ENCODE peak calls at places on chromosomes 5 and 9, in four cellular contexts. L is tibial nerve, S is upper lobe of right lung, D is brain microvascular endothelial cell. W is an unnamed sample.

GRCh38 chr9:133188006-133188842 is 20.8 kb downstream of the OBP2B start:
- DNase-seq in D (no peak), L (no peak), S (peak), W (peak)

GRCh38 chr5:108687599-108688220 is 60.0 kb upstream of the FER start:
- DNase-seq in L (no peak), S (no peak), D (no peak), W (peak)

GRCh38 chr9:83441390-83441789 is 96.8 kb downstream of the FRMD3 start:
- DNase-seq in D (no peak), S (no peak), L (peak), W (no peak)

GRCh38 chr5:135189024-135189423 is 155.0 kb upstream of the PITX1 start:
- DNase-seq in S (no peak), D (no peak), L (no peak), W (no peak)

GRCh38 chr5:91357806-91358205 is 25.3 kb downstream of the ARRDC3 start:
- DNase-seq in L (no peak), S (no peak), D (no peak), W (peak)

GRCh38 chr9:109759584-109759983 is 20.4 kb upstream of the PALM2AKAP2 start:
- DNase-seq in L (no peak), S (no peak), D (no peak), W (no peak)

GRCh38 chr9:108551030-108551964 is 304.5 kb downstream of the ACTL7B start:
- DNase-seq in D (peak), L (no peak), S (no peak), W (peak)

GRCh38 chr9:135959814-135960213 is 1.4 kb downstream of the UBAC1 start:
- DNase-seq in D (no peak), S (no peak), L (no peak), W (no peak)

GRCh38 chr9:134031783-134032182 is 6.5 kb downstream of the BRD3OS start:
- DNase-seq in S (no peak), L (no peak), D (no peak), W (no peak)

GRCh38 chr5:181051841-181052525 is 11.9 kb downstream of the BTNL9 start:
- DNase-seq in D (no peak), S (no peak), L (no peak), W (no peak)

GRCh38 chr5:126720369-126720768 is 56.6 kb upstream of the LMNB1 start:
- DNase-seq in L (no peak), D (no peak), S (no peak), W (no peak)

GRCh38 chr9:72949918-72950325 is 2.9 kb downstream of the ALDH1A1 start:
- DNase-seq in S (no peak), L (no peak), D (no peak), W (no peak)

GRCh38 chr9:16964228-16964627 is 93.8 kb upstream of the BNC2 start:
- DNase-seq in L (no peak), S (no peak), D (peak), W (peak)

GRCh38 chr9:125025584-125025983 is 84.7 kb upstream of the GOLGA1 start:
- DNase-seq in L (no peak), S (no peak), D (no peak), W (no peak)

GRCh38 chr5:169595172-169595820 is 11.7 kb downstream of the SPDL1 start:
- DNase-seq in L (no peak), D (no peak), S (no peak), W (no peak)

GRCh38 chr9:136947955-136948510 is 3.0 kb downstream of the C8G start:
- DNase-seq in S (peak), D (no peak), L (no peak), W (peak)

GRCh38 chr5:180611140-180611850 is 20.0 kb upstream of the SCGB3A1 start:
- DNase-seq in L (no peak), D (no peak), S (no peak), W (no peak)

GRCh38 chr5:80231243-80231642 is 24.6 kb downstream of the SERINC5 start:
- DNase-seq in D (peak), S (no peak), L (no peak), W (peak)

GRCh38 chr5:54390015-54390414 is 65.5 kb upstream of the HSPB3 start:
- DNase-seq in S (no peak), D (peak), L (peak), W (peak)

GRCh38 chr9:119596703-119597102 is 227.5 kb upstream of the BRINP1 start:
- DNase-seq in D (no peak), S (no peak), L (no peak), W (no peak)

GRCh38 chr9:78038620-78039300 is 7.1 kb upstream of the GNAQ start:
- DNase-seq in S (no peak), D (no peak), L (no peak), W (no peak)

GRCh38 chr9:72971411-72971810 is 18.6 kb upstream of the ALDH1A1 start:
- DNase-seq in S (no peak), D (no peak), L (no peak), W (no peak)

GRCh38 chr9:6897207-6897822 is 139.5 kb downstream of the KDM4C start:
- DNase-seq in L (no peak), D (no peak), S (no peak), W (no peak)

GRCh38 chr9:23557691-23558090 is 268.3 kb downstream of the ELAVL2 start:
- DNase-seq in L (no peak), D (no peak), S (no peak), W (no peak)

GRCh38 chr5:16712600-16712999 is 95.8 kb upstream of the RETREG1 start:
- DNase-seq in S (no peak), L (no peak), D (no peak), W (no peak)

GRCh38 chr9:84296146-84296843 is 44.3 kb downstream of the SLC28A3 start:
- DNase-seq in S (no peak), D (peak), L (no peak), W (peak)

GRCh38 chr9:96490534-96491078 is 40.6 kb downstream of the HABP4 start:
- DNase-seq in S (no peak), L (no peak), D (no peak), W (no peak)

GRCh38 chr5:16742938-16743337 is 126.1 kb upstream of the RETREG1 start:
- DNase-seq in S (no peak), D (peak), L (no peak), W (peak)

GRCh38 chr9:110081395-110081794 is 126.6 kb downstream of the C9orf152 start:
- DNase-seq in S (no peak), D (peak), L (no peak), W (peak)

GRCh38 chr9:101465330-101465915 is 29.8 kb upstream of the ALDOB start:
- DNase-seq in D (peak), S (no peak), L (peak), W (peak)

GRCh38 chr9:99785010-99785590 is 36.6 kb upstream of the NR4A3 start:
- DNase-seq in D (no peak), L (no peak), S (no peak), W (no peak)

GRCh38 chr9:8895498-8896224 is 1096.1 kb upstream of the DMAC1 start:
- DNase-seq in L (peak), S (no peak), D (peak), W (peak)

GRCh38 chr9:126722922-126723806 is 81.7 kb upstream of the ZBTB43 start:
- DNase-seq in L (peak), D (no peak), S (no peak), W (peak)

GRCh38 chr5:149831492-149831891 is 101.4 kb downstream of the PPARGC1B start:
- DNase-seq in S (no peak), D (peak), L (no peak), W (no peak)

GRCh38 chr5:7794301-7794700 is 56.6 kb downstream of the CFAP90 start:
- DNase-seq in D (no peak), L (no peak), S (no peak), W (no peak)

GRCh38 chr5:61910771-61911170 is 395.2 kb upstream of the KIF2A start:
- DNase-seq in S (no peak), L (no peak), D (no peak), W (no peak)

GRCh38 chr5:131996210-131997025 is 15.0 kb downstream of the ACSL6 start:
- DNase-seq in D (no peak), S (peak), L (no peak), W (no peak)

DNA sequence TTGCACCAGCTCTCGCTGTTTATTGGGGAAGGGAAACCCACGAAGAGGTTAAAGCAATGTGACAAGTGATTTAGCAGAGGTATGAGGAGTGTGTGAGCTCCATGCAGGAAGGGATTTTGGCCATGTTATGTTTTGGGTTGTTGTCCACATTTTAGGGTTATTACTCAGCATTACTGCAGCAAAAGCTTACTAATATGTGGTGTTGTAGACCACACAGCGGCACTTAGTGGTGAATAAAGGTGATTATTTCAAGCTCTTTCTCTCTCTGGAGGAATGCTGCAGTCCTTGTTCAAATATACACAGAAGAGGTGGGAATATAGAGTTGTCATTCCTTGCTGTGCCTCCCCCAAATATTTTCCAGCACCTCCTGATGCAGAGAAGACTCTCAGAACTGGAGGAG is 29.7 kb upstream of the AKNA start:
- DNase-seq in L (no peak), D (peak), S (no peak), W (peak)
- TF ChIP-seq CTCF in L (no peak), D (no peak), S (no peak), W (peak)

GRCh38 chr9:2991292-2991691 is 147.4 kb upstream of the PUM3 start:
- DNase-seq in S (no peak), L (no peak), D (no peak), W (peak)
- TF ChIP-seq CTCF in S (no peak), L (no peak), D (peak), W (peak)

GRCh38 chr5:171927345-171927941 is 79.0 kb downstream of the FBXW11 start:
- DNase-seq in S (no peak), D (no peak), L (no peak), W (peak)
- TF ChIP-seq CTCF in S (no peak), D (peak), L (no peak), W (peak)

GRCh38 chr9:18910858-18911257 is 122.2 kb downstream of the SAXO1 start:
- DNase-seq in L (no peak), S (no peak), D (peak), W (no peak)
- TF ChIP-seq CTCF in L (no peak), S (no peak), D (peak), W (no peak)

GRCh38 chr5:151236888-151237287 is 13.0 kb upstream of the CCDC69 start:
- DNase-seq in S (no peak), L (no peak), D (no peak), W (no peak)

GRCh38 chr5:151238303-151238741 is 14.4 kb upstream of the CCDC69 start:
- DNase-seq in L (no peak), S (no peak), D (no peak), W (no peak)

GRCh38 chr5:151240891-151241290 is 12.1 kb upstream of the GM2A start:
- DNase-seq in S (no peak), L (no peak), D (no peak), W (no peak)

GRCh38 chr5:151237685-151238084 is 13.8 kb upstream of the CCDC69 start:
- DNase-seq in D (no peak), S (no peak), L (no peak), W (no peak)

GRCh38 chr5:151239237-151239861 is 13.6 kb upstream of the GM2A start:
- DNase-seq in L (peak), S (peak), D (peak), W (peak)
- TF ChIP-seq CTCF in L (peak), S (peak), D (peak), W (peak)

GRCh38 chr5:31291323-31291854 is 97.9 kb downstream of the CDH6 start:
- DNase-seq in D (no peak), L (no peak), S (no peak), W (peak)
- TF ChIP-seq CTCF in D (no peak), L (no peak), S (no peak), W (no peak)